ENCODE peak calls at places on chromosomes 4 and X, in eight cellular contexts. One of them, this sample, is unnamed.

GRCh38 chr4:145131848-145132247 is 33.7 kb downstream of the ABCE1 start:
- DNase-seq in OCI-M1: no peak
- DNase-seq in activated CD4-positive, alpha-beta memory T cell treated with anti-CD3 and anti-CD28 coated beads, Interleukin-2, amount 10 ng/mL, durations not matched to agents 7 days and 5 days: no peak
- DNase-seq in NCI-H1417 treated with DMSO at 0.1 percent for 48 hours: no peak
- DNase-seq in NCI-H1694 treated with DMSO at 0.1 percent for 48 hours: no peak
- DNase-seq in H54: no peak
- DNase-seq in foreskin keratinocyte: no peak
- DNase-seq in D341Med: no peak
- DNase-seq in this sample: no peak

GRCh38 chr4:1718095-1718850 is 2.9 kb downstream of the TMEM129 start:
- DNase-seq in OCI-M1: no peak
- DNase-seq in activated CD4-positive, alpha-beta memory T cell treated with anti-CD3 and anti-CD28 coated beads, Interleukin-2, amount 10 ng/mL, durations not matched to agents 7 days and 5 days: no peak
- DNase-seq in NCI-H1417 treated with DMSO at 0.1 percent for 48 hours: no peak
- DNase-seq in NCI-H1694 treated with DMSO at 0.1 percent for 48 hours: no peak
- DNase-seq in H54: no peak
- DNase-seq in foreskin keratinocyte: no peak
- DNase-seq in D341Med: no peak
- DNase-seq in this sample: no peak

GRCh38 chr4:48588230-48588943 is 98.3 kb downstream of the ZAR1 start:
- DNase-seq in OCI-M1: peak; percentile 52
- DNase-seq in activated CD4-positive, alpha-beta memory T cell treated with anti-CD3 and anti-CD28 coated beads, Interleukin-2, amount 10 ng/mL, durations not matched to agents 7 days and 5 days: no peak
- DNase-seq in NCI-H1417 treated with DMSO at 0.1 percent for 48 hours: no peak
- DNase-seq in NCI-H1694 treated with DMSO at 0.1 percent for 48 hours: no peak
- DNase-seq in H54: no peak
- DNase-seq in foreskin keratinocyte: no peak
- DNase-seq in D341Med: no peak
- DNase-seq in this sample: no peak

GRCh38 chrX:38891641-38892413 is 90.6 kb downstream of the MID1IP1 start:
- DNase-seq in OCI-M1: peak; percentile 2
- DNase-seq in activated CD4-positive, alpha-beta memory T cell treated with anti-CD3 and anti-CD28 coated beads, Interleukin-2, amount 10 ng/mL, durations not matched to agents 7 days and 5 days: peak; percentile 19
- DNase-seq in NCI-H1417 treated with DMSO at 0.1 percent for 48 hours: no peak
- DNase-seq in NCI-H1694 treated with DMSO at 0.1 percent for 48 hours: no peak
- DNase-seq in H54: no peak
- DNase-seq in foreskin keratinocyte: no peak
- DNase-seq in D341Med: no peak
- DNase-seq in this sample: no peak

GRCh38 chr4:85773372-85773771 is 298.4 kb downstream of the ARHGAP24 start:
- DNase-seq in OCI-M1: no peak
- DNase-seq in activated CD4-positive, alpha-beta memory T cell treated with anti-CD3 and anti-CD28 coated beads, Interleukin-2, amount 10 ng/mL, durations not matched to agents 7 days and 5 days: no peak
- DNase-seq in NCI-H1417 treated with DMSO at 0.1 percent for 48 hours: no peak
- DNase-seq in NCI-H1694 treated with DMSO at 0.1 percent for 48 hours: no peak
- DNase-seq in H54: no peak
- DNase-seq in foreskin keratinocyte: no peak
- DNase-seq in D341Med: no peak
- DNase-seq in this sample: no peak

GRCh38 chr4:8908206-8908893 is 36.7 kb upstream of the HMX1 start:
- DNase-seq in OCI-M1: no peak
- DNase-seq in activated CD4-positive, alpha-beta memory T cell treated with anti-CD3 and anti-CD28 coated beads, Interleukin-2, amount 10 ng/mL, durations not matched to agents 7 days and 5 days: no peak
- DNase-seq in NCI-H1417 treated with DMSO at 0.1 percent for 48 hours: no peak
- DNase-seq in NCI-H1694 treated with DMSO at 0.1 percent for 48 hours: no peak
- DNase-seq in H54: no peak
- DNase-seq in foreskin keratinocyte: no peak
- DNase-seq in D341Med: peak; percentile 17
- DNase-seq in this sample: no peak

GRCh38 chr4:185335579-185335978 is 60.1 kb downstream of the LRP2BP start:
- DNase-seq in OCI-M1: no peak
- DNase-seq in activated CD4-positive, alpha-beta memory T cell treated with anti-CD3 and anti-CD28 coated beads, Interleukin-2, amount 10 ng/mL, durations not matched to agents 7 days and 5 days: no peak
- DNase-seq in NCI-H1417 treated with DMSO at 0.1 percent for 48 hours: no peak
- DNase-seq in NCI-H1694 treated with DMSO at 0.1 percent for 48 hours: no peak
- DNase-seq in H54: no peak
- DNase-seq in foreskin keratinocyte: no peak
- DNase-seq in D341Med: no peak
- DNase-seq in this sample: no peak

GRCh38 chr4:44157611-44158277 is 290.9 kb downstream of the KCTD8 start:
- DNase-seq in OCI-M1: no peak
- DNase-seq in activated CD4-positive, alpha-beta memory T cell treated with anti-CD3 and anti-CD28 coated beads, Interleukin-2, amount 10 ng/mL, durations not matched to agents 7 days and 5 days: no peak
- DNase-seq in NCI-H1417 treated with DMSO at 0.1 percent for 48 hours: no peak
- DNase-seq in NCI-H1694 treated with DMSO at 0.1 percent for 48 hours: no peak
- DNase-seq in H54: no peak
- DNase-seq in foreskin keratinocyte: peak; percentile 58
- DNase-seq in D341Med: no peak
- DNase-seq in this sample: peak; percentile 17

GRCh38 chr4:180947421-180947820 is 1295.8 kb upstream of the TENM3 start:
- DNase-seq in OCI-M1: peak; percentile 80
- DNase-seq in activated CD4-positive, alpha-beta memory T cell treated with anti-CD3 and anti-CD28 coated beads, Interleukin-2, amount 10 ng/mL, durations not matched to agents 7 days and 5 days: no peak
- DNase-seq in NCI-H1417 treated with DMSO at 0.1 percent for 48 hours: no peak
- DNase-seq in NCI-H1694 treated with DMSO at 0.1 percent for 48 hours: no peak
- DNase-seq in H54: no peak
- DNase-seq in foreskin keratinocyte: peak; percentile 33
- DNase-seq in D341Med: no peak
- DNase-seq in this sample: no peak

GRCh38 chrX:153632612-153632980 is 14.4 kb upstream of the DUSP9 start:
- DNase-seq in OCI-M1: no peak
- DNase-seq in activated CD4-positive, alpha-beta memory T cell treated with anti-CD3 and anti-CD28 coated beads, Interleukin-2, amount 10 ng/mL, durations not matched to agents 7 days and 5 days: no peak
- DNase-seq in NCI-H1417 treated with DMSO at 0.1 percent for 48 hours: no peak
- DNase-seq in NCI-H1694 treated with DMSO at 0.1 percent for 48 hours: no peak
- DNase-seq in H54: no peak
- DNase-seq in foreskin keratinocyte: no peak
- DNase-seq in D341Med: no peak
- DNase-seq in this sample: no peak

GRCh38 chrX:13994104-13994503 is 35.6 kb downstream of the GEMIN8 start:
- DNase-seq in OCI-M1: no peak
- DNase-seq in activated CD4-positive, alpha-beta memory T cell treated with anti-CD3 and anti-CD28 coated beads, Interleukin-2, amount 10 ng/mL, durations not matched to agents 7 days and 5 days: no peak
- DNase-seq in NCI-H1417 treated with DMSO at 0.1 percent for 48 hours: no peak
- DNase-seq in NCI-H1694 treated with DMSO at 0.1 percent for 48 hours: no peak
- DNase-seq in H54: no peak
- DNase-seq in foreskin keratinocyte: no peak
- DNase-seq in D341Med: no peak
- DNase-seq in this sample: no peak

GRCh38 chrX:13664026-13664425 is 11.1 kb downstream of the TCEANC start:
- DNase-seq in OCI-M1: no peak
- DNase-seq in activated CD4-positive, alpha-beta memory T cell treated with anti-CD3 and anti-CD28 coated beads, Interleukin-2, amount 10 ng/mL, durations not matched to agents 7 days and 5 days: no peak
- DNase-seq in NCI-H1417 treated with DMSO at 0.1 percent for 48 hours: no peak
- DNase-seq in NCI-H1694 treated with DMSO at 0.1 percent for 48 hours: no peak
- DNase-seq in H54: no peak
- DNase-seq in foreskin keratinocyte: no peak
- DNase-seq in D341Med: no peak
- DNase-seq in this sample: no peak

GRCh38 chr4:180449395-180449956 is 1793.7 kb upstream of the TENM3 start:
- DNase-seq in OCI-M1: peak; percentile 92
- DNase-seq in activated CD4-positive, alpha-beta memory T cell treated with anti-CD3 and anti-CD28 coated beads, Interleukin-2, amount 10 ng/mL, durations not matched to agents 7 days and 5 days: no peak
- DNase-seq in NCI-H1417 treated with DMSO at 0.1 percent for 48 hours: no peak
- DNase-seq in NCI-H1694 treated with DMSO at 0.1 percent for 48 hours: peak; percentile 10
- DNase-seq in H54: peak; percentile 31
- DNase-seq in foreskin keratinocyte: peak; percentile 6
- DNase-seq in D341Med: peak; percentile 83
- DNase-seq in this sample: peak; percentile 63

GRCh38 chrX:153585827-153586226 is 13.1 kb downstream of the CCNQ start:
- DNase-seq in OCI-M1: no peak
- DNase-seq in activated CD4-positive, alpha-beta memory T cell treated with anti-CD3 and anti-CD28 coated beads, Interleukin-2, amount 10 ng/mL, durations not matched to agents 7 days and 5 days: no peak
- DNase-seq in NCI-H1417 treated with DMSO at 0.1 percent for 48 hours: no peak
- DNase-seq in NCI-H1694 treated with DMSO at 0.1 percent for 48 hours: no peak
- DNase-seq in H54: no peak
- DNase-seq in foreskin keratinocyte: no peak
- DNase-seq in D341Med: no peak
- DNase-seq in this sample: no peak

GRCh38 chrX:154021131-154021611 is 1.5 kb upstream of the IRAK1 start:
- DNase-seq in OCI-M1: peak; percentile 11
- DNase-seq in activated CD4-positive, alpha-beta memory T cell treated with anti-CD3 and anti-CD28 coated beads, Interleukin-2, amount 10 ng/mL, durations not matched to agents 7 days and 5 days: peak; percentile 19
- DNase-seq in NCI-H1417 treated with DMSO at 0.1 percent for 48 hours: no peak
- DNase-seq in NCI-H1694 treated with DMSO at 0.1 percent for 48 hours: no peak
- DNase-seq in H54: peak; percentile 63
- DNase-seq in foreskin keratinocyte: no peak
- DNase-seq in D341Med: no peak
- DNase-seq in this sample: no peak

GRCh38 chrX:28787206-28787605 is 200.0 kb downstream of the IL1RAPL1 start:
- DNase-seq in OCI-M1: no peak
- DNase-seq in activated CD4-positive, alpha-beta memory T cell treated with anti-CD3 and anti-CD28 coated beads, Interleukin-2, amount 10 ng/mL, durations not matched to agents 7 days and 5 days: no peak
- DNase-seq in NCI-H1417 treated with DMSO at 0.1 percent for 48 hours: no peak
- DNase-seq in NCI-H1694 treated with DMSO at 0.1 percent for 48 hours: no peak
- DNase-seq in H54: peak; percentile 0
- DNase-seq in foreskin keratinocyte: peak; percentile 69
- DNase-seq in D341Med: no peak
- DNase-seq in this sample: peak; percentile 51

GRCh38 chr4:80266267-80266901 is at the start of gene FGF5:
- DNase-seq in OCI-M1: peak; percentile 56
- DNase-seq in activated CD4-positive, alpha-beta memory T cell treated with anti-CD3 and anti-CD28 coated beads, Interleukin-2, amount 10 ng/mL, durations not matched to agents 7 days and 5 days: peak; percentile 27
- DNase-seq in NCI-H1417 treated with DMSO at 0.1 percent for 48 hours: no peak
- DNase-seq in NCI-H1694 treated with DMSO at 0.1 percent for 48 hours: peak; percentile 17
- DNase-seq in H54: peak; percentile 30
- DNase-seq in foreskin keratinocyte: peak; percentile 84
- DNase-seq in D341Med: peak; percentile 68
- DNase-seq in this sample: peak; percentile 14

GRCh38 chr4:158814207-158814606 is 45.4 kb downstream of the FNIP2 start:
- DNase-seq in OCI-M1: no peak
- DNase-seq in activated CD4-positive, alpha-beta memory T cell treated with anti-CD3 and anti-CD28 coated beads, Interleukin-2, amount 10 ng/mL, durations not matched to agents 7 days and 5 days: no peak
- DNase-seq in NCI-H1417 treated with DMSO at 0.1 percent for 48 hours: no peak
- DNase-seq in NCI-H1694 treated with DMSO at 0.1 percent for 48 hours: no peak
- DNase-seq in H54: no peak
- DNase-seq in foreskin keratinocyte: no peak
- DNase-seq in D341Med: no peak
- DNase-seq in this sample: no peak

GRCh38 chr4:164706675-164707074 is 47.3 kb upstream of the SMIM31 start:
- DNase-seq in OCI-M1: no peak
- DNase-seq in activated CD4-positive, alpha-beta memory T cell treated with anti-CD3 and anti-CD28 coated beads, Interleukin-2, amount 10 ng/mL, durations not matched to agents 7 days and 5 days: no peak
- DNase-seq in NCI-H1417 treated with DMSO at 0.1 percent for 48 hours: no peak
- DNase-seq in NCI-H1694 treated with DMSO at 0.1 percent for 48 hours: no peak
- DNase-seq in H54: no peak
- DNase-seq in foreskin keratinocyte: no peak
- DNase-seq in D341Med: no peak
- DNase-seq in this sample: no peak

GRCh38 chrX:56736219-56736618 is 7.2 kb downstream of the NBDY start:
- DNase-seq in OCI-M1: no peak
- DNase-seq in activated CD4-positive, alpha-beta memory T cell treated with anti-CD3 and anti-CD28 coated beads, Interleukin-2, amount 10 ng/mL, durations not matched to agents 7 days and 5 days: no peak
- DNase-seq in NCI-H1417 treated with DMSO at 0.1 percent for 48 hours: no peak
- DNase-seq in NCI-H1694 treated with DMSO at 0.1 percent for 48 hours: no peak
- DNase-seq in H54: no peak
- DNase-seq in foreskin keratinocyte: no peak
- DNase-seq in D341Med: no peak
- DNase-seq in this sample: no peak

GRCh38 chrX:18828832-18829404 is 121.5 kb downstream of the PPEF1 start:
- DNase-seq in OCI-M1: no peak
- DNase-seq in activated CD4-positive, alpha-beta memory T cell treated with anti-CD3 and anti-CD28 coated beads, Interleukin-2, amount 10 ng/mL, durations not matched to agents 7 days and 5 days: no peak
- DNase-seq in NCI-H1417 treated with DMSO at 0.1 percent for 48 hours: no peak
- DNase-seq in NCI-H1694 treated with DMSO at 0.1 percent for 48 hours: no peak
- DNase-seq in H54: no peak
- DNase-seq in foreskin keratinocyte: peak; percentile 17
- DNase-seq in D341Med: no peak
- DNase-seq in this sample: no peak

GRCh38 chr4:29390921-29391320 is 1329.2 kb upstream of the PCDH7 start:
- DNase-seq in OCI-M1: no peak
- DNase-seq in activated CD4-positive, alpha-beta memory T cell treated with anti-CD3 and anti-CD28 coated beads, Interleukin-2, amount 10 ng/mL, durations not matched to agents 7 days and 5 days: no peak
- DNase-seq in NCI-H1417 treated with DMSO at 0.1 percent for 48 hours: no peak
- DNase-seq in NCI-H1694 treated with DMSO at 0.1 percent for 48 hours: no peak
- DNase-seq in H54: no peak
- DNase-seq in foreskin keratinocyte: peak; percentile 18
- DNase-seq in D341Med: no peak
- DNase-seq in this sample: no peak

GRCh38 chr4:107736924-107737448 is 17.0 kb upstream of the PAPSS1 start:
- DNase-seq in OCI-M1: peak; percentile 59
- DNase-seq in activated CD4-positive, alpha-beta memory T cell treated with anti-CD3 and anti-CD28 coated beads, Interleukin-2, amount 10 ng/mL, durations not matched to agents 7 days and 5 days: peak; percentile 38
- DNase-seq in NCI-H1417 treated with DMSO at 0.1 percent for 48 hours: no peak
- DNase-seq in NCI-H1694 treated with DMSO at 0.1 percent for 48 hours: peak; percentile 23
- DNase-seq in H54: peak; percentile 22
- DNase-seq in foreskin keratinocyte: no peak
- DNase-seq in D341Med: peak; percentile 69
- DNase-seq in this sample: peak; percentile 51

GRCh38 chr4:47031713-47032404 is 492 bp downstream of the GABRB1 start:
- DNase-seq in OCI-M1: no peak
- DNase-seq in activated CD4-positive, alpha-beta memory T cell treated with anti-CD3 and anti-CD28 coated beads, Interleukin-2, amount 10 ng/mL, durations not matched to agents 7 days and 5 days: no peak
- DNase-seq in NCI-H1417 treated with DMSO at 0.1 percent for 48 hours: no peak
- DNase-seq in NCI-H1694 treated with DMSO at 0.1 percent for 48 hours: no peak
- DNase-seq in H54: no peak
- DNase-seq in foreskin keratinocyte: no peak
- DNase-seq in D341Med: no peak
- DNase-seq in this sample: no peak

GRCh38 chr4:168388890-168389289 is 70.3 kb upstream of the DDX60 start:
- DNase-seq in OCI-M1: no peak
- DNase-seq in activated CD4-positive, alpha-beta memory T cell treated with anti-CD3 and anti-CD28 coated beads, Interleukin-2, amount 10 ng/mL, durations not matched to agents 7 days and 5 days: no peak
- DNase-seq in NCI-H1417 treated with DMSO at 0.1 percent for 48 hours: no peak
- DNase-seq in NCI-H1694 treated with DMSO at 0.1 percent for 48 hours: no peak
- DNase-seq in H54: no peak
- DNase-seq in foreskin keratinocyte: peak; percentile 80
- DNase-seq in D341Med: no peak
- DNase-seq in this sample: no peak

GRCh38 chrX:64218023-64218422 is 12.4 kb downstream of the ASB12 start:
- DNase-seq in OCI-M1: no peak
- DNase-seq in activated CD4-positive, alpha-beta memory T cell treated with anti-CD3 and anti-CD28 coated beads, Interleukin-2, amount 10 ng/mL, durations not matched to agents 7 days and 5 days: no peak
- DNase-seq in NCI-H1417 treated with DMSO at 0.1 percent for 48 hours: no peak
- DNase-seq in NCI-H1694 treated with DMSO at 0.1 percent for 48 hours: no peak
- DNase-seq in H54: no peak
- DNase-seq in foreskin keratinocyte: no peak
- DNase-seq in D341Med: no peak
- DNase-seq in this sample: no peak

GRCh38 chrX:12360991-12361598 is 222.8 kb downstream of the FRMPD4 start:
- DNase-seq in OCI-M1: no peak
- DNase-seq in activated CD4-positive, alpha-beta memory T cell treated with anti-CD3 and anti-CD28 coated beads, Interleukin-2, amount 10 ng/mL, durations not matched to agents 7 days and 5 days: no peak
- DNase-seq in NCI-H1417 treated with DMSO at 0.1 percent for 48 hours: no peak
- DNase-seq in NCI-H1694 treated with DMSO at 0.1 percent for 48 hours: no peak
- DNase-seq in H54: no peak
- DNase-seq in foreskin keratinocyte: peak; percentile 22
- DNase-seq in D341Med: no peak
- DNase-seq in this sample: no peak

GRCh38 chr4:150583287-150584197 is 1.6 kb downstream of the MAB21L2 start:
- DNase-seq in OCI-M1: no peak
- DNase-seq in activated CD4-positive, alpha-beta memory T cell treated with anti-CD3 and anti-CD28 coated beads, Interleukin-2, amount 10 ng/mL, durations not matched to agents 7 days and 5 days: no peak
- DNase-seq in NCI-H1417 treated with DMSO at 0.1 percent for 48 hours: no peak
- DNase-seq in NCI-H1694 treated with DMSO at 0.1 percent for 48 hours: no peak
- DNase-seq in H54: no peak
- DNase-seq in foreskin keratinocyte: no peak
- DNase-seq in D341Med: peak; percentile 39
- DNase-seq in this sample: peak; percentile 32

GRCh38 chr4:120921456-120922389 is 803 bp downstream of the PRDM5 start:
- DNase-seq in OCI-M1: peak; percentile 56
- DNase-seq in activated CD4-positive, alpha-beta memory T cell treated with anti-CD3 and anti-CD28 coated beads, Interleukin-2, amount 10 ng/mL, durations not matched to agents 7 days and 5 days: peak; percentile 32
- DNase-seq in NCI-H1417 treated with DMSO at 0.1 percent for 48 hours: no peak
- DNase-seq in NCI-H1694 treated with DMSO at 0.1 percent for 48 hours: no peak
- DNase-seq in H54: peak; percentile 49
- DNase-seq in foreskin keratinocyte: peak; percentile 55
- DNase-seq in D341Med: peak; percentile 81
- DNase-seq in this sample: peak; percentile 47

GRCh38 chr4:157052429-157053040 is 23.4 kb upstream of the GLRB start:
- DNase-seq in OCI-M1: no peak
- DNase-seq in activated CD4-positive, alpha-beta memory T cell treated with anti-CD3 and anti-CD28 coated beads, Interleukin-2, amount 10 ng/mL, durations not matched to agents 7 days and 5 days: no peak
- DNase-seq in NCI-H1417 treated with DMSO at 0.1 percent for 48 hours: no peak
- DNase-seq in NCI-H1694 treated with DMSO at 0.1 percent for 48 hours: no peak
- DNase-seq in H54: no peak
- DNase-seq in foreskin keratinocyte: no peak
- DNase-seq in D341Med: no peak
- DNase-seq in this sample: no peak

GRCh38 chrX:3268804-3269203 is 77.6 kb downstream of the MXRA5 start:
- DNase-seq in OCI-M1: no peak
- DNase-seq in activated CD4-positive, alpha-beta memory T cell treated with anti-CD3 and anti-CD28 coated beads, Interleukin-2, amount 10 ng/mL, durations not matched to agents 7 days and 5 days: no peak
- DNase-seq in NCI-H1417 treated with DMSO at 0.1 percent for 48 hours: no peak
- DNase-seq in NCI-H1694 treated with DMSO at 0.1 percent for 48 hours: no peak
- DNase-seq in H54: no peak
- DNase-seq in foreskin keratinocyte: peak; percentile 74
- DNase-seq in D341Med: no peak
- DNase-seq in this sample: no peak

GRCh38 chr4:15238720-15239119 is 189.1 kb upstream of the C1QTNF7 start:
- DNase-seq in OCI-M1: peak; percentile 37
- DNase-seq in activated CD4-positive, alpha-beta memory T cell treated with anti-CD3 and anti-CD28 coated beads, Interleukin-2, amount 10 ng/mL, durations not matched to agents 7 days and 5 days: peak; percentile 31
- DNase-seq in NCI-H1417 treated with DMSO at 0.1 percent for 48 hours: no peak
- DNase-seq in NCI-H1694 treated with DMSO at 0.1 percent for 48 hours: no peak
- DNase-seq in H54: peak; percentile 10
- DNase-seq in foreskin keratinocyte: no peak
- DNase-seq in D341Med: peak; percentile 52
- DNase-seq in this sample: peak; percentile 41

GRCh38 chr4:38242822-38243384 is 282.7 kb downstream of the PTTG2 start:
- DNase-seq in OCI-M1: peak; percentile 46
- DNase-seq in activated CD4-positive, alpha-beta memory T cell treated with anti-CD3 and anti-CD28 coated beads, Interleukin-2, amount 10 ng/mL, durations not matched to agents 7 days and 5 days: peak; percentile 16
- DNase-seq in NCI-H1417 treated with DMSO at 0.1 percent for 48 hours: no peak
- DNase-seq in NCI-H1694 treated with DMSO at 0.1 percent for 48 hours: no peak
- DNase-seq in H54: no peak
- DNase-seq in foreskin keratinocyte: no peak
- DNase-seq in D341Med: no peak
- DNase-seq in this sample: no peak

GRCh38 chrX:119762718-119763117 is 4.3 kb downstream of the SOWAHD start:
- DNase-seq in OCI-M1: no peak
- DNase-seq in activated CD4-positive, alpha-beta memory T cell treated with anti-CD3 and anti-CD28 coated beads, Interleukin-2, amount 10 ng/mL, durations not matched to agents 7 days and 5 days: no peak
- DNase-seq in NCI-H1417 treated with DMSO at 0.1 percent for 48 hours: no peak
- DNase-seq in NCI-H1694 treated with DMSO at 0.1 percent for 48 hours: no peak
- DNase-seq in H54: no peak
- DNase-seq in foreskin keratinocyte: peak; percentile 7
- DNase-seq in D341Med: no peak
- DNase-seq in this sample: no peak

This sample was measured in HTR-8/SVneo.